ENCODE peak calls at places on chromosomes 11 and 22, in seven cellular contexts. R, O, E, C, P, A and B are unnamed samples.

GRCh38 chr11:45193695-45194094 is 47.3 kb downstream of the PRDM11 start:
- DNase-seq in R (no peak), O (no peak), E (no peak), C (no peak), P (no peak), A (no peak), B (no peak)

GRCh38 chr11:27241316-27242122 is 121.5 kb downstream of the CCDC34 start:
- DNase-seq in R (no peak), O (no peak), E (peak; percentile 16), C (no peak), P (no peak), A (no peak), B (no peak)

GRCh38 chr11:41578421-41579047 is 119.1 kb upstream of the LRRC4C start:
- DNase-seq in R (no peak), O (no peak), E (no peak), C (no peak), P (no peak), A (no peak), B (no peak)

GRCh38 chr22:47259990-47260389 is 497.5 kb downstream of the TBC1D22A start:
- DNase-seq in R (no peak), O (no peak), E (peak; percentile 11), C (no peak), P (no peak), A (no peak), B (no peak)

GRCh38 chr11:68935066-68935465 is 31.4 kb downstream of the IGHMBP2 start:
- DNase-seq in R (no peak), O (no peak), E (no peak), C (no peak), P (no peak), A (no peak), B (no peak)

GRCh38 chr11:29260939-29261705 is 755.7 kb downstream of the KCNA4 start:
- DNase-seq in R (peak; percentile 76), O (no peak), E (no peak), C (no peak), P (peak; percentile 51), A (no peak), B (peak; percentile 16)

GRCh38 chr22:49738006-49738405 is 89.7 kb downstream of the BRD1 start:
- DNase-seq in R (no peak), O (no peak), E (no peak), C (no peak), P (no peak), A (no peak), B (no peak)

GRCh38 chr11:126354631-126355323 is 709 bp upstream of the ST3GAL4 start:
- DNase-seq in R (no peak), O (no peak), E (peak; percentile 44), C (no peak), P (no peak), A (no peak), B (no peak)

GRCh38 chr22:31075961-31076360 is 5.2 kb upstream of the SMTN start:
- DNase-seq in R (no peak), O (no peak), E (no peak), C (no peak), P (no peak), A (no peak), B (no peak)

GRCh38 chr11:118688851-118689502 is 9.5 kb upstream of the TREH start:
- DNase-seq in R (no peak), O (no peak), E (no peak), C (no peak), P (no peak), A (no peak), B (no peak)

GRCh38 chr11:64223001-64223651 is 2.9 kb downstream of the TRPT1 start:
- DNase-seq in R (no peak), O (no peak), E (no peak), C (no peak), P (no peak), A (no peak), B (no peak)

GRCh38 chr11:73949912-73950311 is 914 bp upstream of the DNAJB13 start:
- DNase-seq in R (no peak), O (no peak), E (no peak), C (no peak), P (no peak), A (no peak), B (no peak)

GRCh38 chr11:30935861-30936260 is 349.7 kb upstream of the MPPED2 start:
- DNase-seq in R (no peak), O (no peak), E (no peak), C (no peak), P (no peak), A (no peak), B (no peak)

GRCh38 chr11:748007-748359 is 719 bp downstream of the TALDO1 start:
- DNase-seq in R (no peak), O (no peak), E (peak; percentile 23), C (peak; percentile 60), P (no peak), A (no peak), B (no peak)

GRCh38 chr22:30636226-30637077 is 871 bp downstream of the SLC35E4 start:
- DNase-seq in R (no peak), O (no peak), E (no peak), C (peak; percentile 60), P (no peak), A (no peak), B (no peak)

GRCh38 chr11:1691027-1691877 is 5.7 kb upstream of the KRTAP5-6 start:
- DNase-seq in R (no peak), O (no peak), E (no peak), C (no peak), P (peak; percentile 94), A (no peak), B (no peak)

GRCh38 chr22:42757475-42757874 is 36.8 kb upstream of the A4GALT start:
- DNase-seq in R (no peak), O (no peak), E (no peak), C (no peak), P (no peak), A (no peak), B (no peak)

GRCh38 chr11:57237204-57237681 is at the start of gene APLNR:
- DNase-seq in R (no peak), O (no peak), E (peak; percentile 81), C (no peak), P (no peak), A (no peak), B (no peak)

DNA sequence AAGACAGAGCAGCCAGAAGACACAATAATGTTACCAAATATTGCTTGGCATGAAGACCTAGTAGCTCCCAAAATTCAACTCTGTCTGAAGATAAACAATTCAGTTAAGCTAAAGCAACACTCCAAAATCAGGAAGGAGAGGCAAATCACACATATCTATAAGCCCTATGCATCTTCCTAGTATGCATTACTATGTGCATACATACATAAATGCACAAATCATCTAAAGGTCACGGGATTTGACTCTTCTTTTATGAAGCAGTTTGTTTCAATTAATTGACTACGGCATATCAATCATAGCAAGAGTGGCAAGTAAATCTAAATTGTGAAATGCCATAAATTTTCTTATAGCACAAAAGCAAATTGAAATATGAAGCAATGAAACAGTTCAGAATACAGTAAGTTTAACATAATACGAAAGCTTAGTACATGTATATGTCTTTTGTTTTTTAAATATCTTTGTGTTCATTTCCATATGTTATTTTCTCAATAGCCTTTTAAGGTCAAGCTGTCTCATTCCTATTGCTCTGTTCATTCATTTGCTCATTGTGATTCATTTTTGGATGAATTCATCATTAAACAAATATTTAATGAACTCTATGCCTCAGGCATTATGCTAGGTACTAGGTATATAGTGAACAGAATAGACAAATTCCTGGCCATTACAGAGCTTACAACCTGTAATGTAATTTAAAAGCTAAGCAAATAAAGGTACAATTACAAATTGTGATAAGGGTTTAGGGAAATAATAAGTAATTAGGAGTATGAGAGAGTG is 540.4 kb downstream of the DLG2 start:
- DNase-seq in R (no peak), O (no peak), E (no peak), C (no peak), P (no peak), A (no peak), B (no peak)
- TF ChIP-seq JUND in R (no peak), O (no peak), E (no peak), C (no peak), P (no peak), A (no peak), B (peak; percentile 66)

DNA sequence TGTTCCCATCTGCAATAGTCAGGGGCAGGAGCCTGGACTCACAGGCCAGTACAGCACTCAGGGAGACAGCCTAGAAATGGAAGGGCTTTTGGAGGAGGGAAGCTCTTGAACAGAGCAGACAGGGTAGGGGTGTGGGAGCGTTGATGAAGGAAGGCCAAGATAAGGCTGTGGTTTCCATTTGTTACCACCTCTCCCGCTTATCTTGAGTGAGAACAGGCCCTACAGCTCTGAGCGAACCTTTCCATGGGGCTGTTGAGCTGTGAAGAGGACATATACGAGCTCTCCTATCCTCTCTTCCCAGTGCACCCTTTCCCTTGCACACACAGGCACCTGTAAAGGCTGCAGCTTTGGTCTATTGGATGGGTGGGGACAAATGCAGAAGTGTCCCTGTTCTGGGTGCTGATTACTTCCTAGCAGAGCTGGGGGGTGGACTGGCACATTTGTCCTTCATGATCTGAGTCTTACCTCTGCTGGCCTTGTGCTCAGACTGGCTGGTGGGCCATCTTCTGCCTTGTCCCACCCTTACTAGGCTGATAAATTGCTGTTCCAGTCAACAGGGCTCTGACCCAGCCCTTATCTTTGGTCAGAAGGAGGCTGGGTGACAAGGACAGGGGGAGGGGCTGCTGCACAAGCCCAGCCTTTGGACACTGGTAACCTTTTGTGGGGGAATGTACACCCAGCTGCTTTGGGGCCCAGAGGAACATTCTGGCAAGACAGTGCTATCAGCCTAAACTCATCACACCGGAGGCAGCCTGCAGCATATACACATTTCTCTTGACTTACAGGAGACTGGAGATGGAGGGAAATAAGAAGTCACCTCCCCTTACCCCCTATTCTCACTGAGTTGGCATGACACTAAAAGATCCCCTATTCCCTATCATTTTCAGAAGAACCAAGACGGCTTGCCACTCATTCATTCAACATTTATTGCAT is 80.1 kb upstream of the NNMT start:
- DNase-seq in R (no peak), O (no peak), E (peak; percentile 93), C (no peak), P (no peak), A (no peak), B (no peak)
- TF ChIP-seq JUND in R (no peak), O (no peak), E (peak; percentile 61), C (no peak), P (no peak), A (no peak), B (no peak)

GRCh38 chr11:7319501-7319900 is 67.8 kb downstream of the SYT9 start:
- DNase-seq in R (no peak), O (no peak), E (no peak), C (no peak), P (no peak), A (no peak), B (no peak)

GRCh38 chr11:7321708-7322448 is 70.2 kb downstream of the SYT9 start:
- DNase-seq in R (no peak), O (no peak), E (no peak), C (no peak), P (no peak), A (no peak), B (no peak)
- TF ChIP-seq JUND in R (no peak), O (no peak), E (no peak), C (no peak), P (no peak), A (no peak), B (no peak)

GRCh38 chr11:76513654-76514034 is 68.8 kb downstream of the EMSY start:
- DNase-seq in R (no peak), O (no peak), E (no peak), C (no peak), P (no peak), A (no peak), B (no peak)

GRCh38 chr11:76515494-76515893 is 70.7 kb downstream of the EMSY start:
- DNase-seq in R (no peak), O (no peak), E (no peak), C (no peak), P (no peak), A (no peak), B (no peak)

GRCh38 chr11:76510060-76511047 is 65.5 kb downstream of the EMSY start:
- DNase-seq in R (no peak), O (no peak), E (no peak), C (no peak), P (no peak), A (no peak), B (no peak)

GRCh38 chr11:76512851-76513653 is 68.2 kb downstream of the EMSY start:
- DNase-seq in R (peak; percentile 16), O (no peak), E (no peak), C (peak; percentile 13), P (no peak), A (no peak), B (peak; percentile 45)
- TF ChIP-seq JUND in R (no peak), O (no peak), E (no peak), C (no peak), P (no peak), A (no peak), B (no peak)